ENCODE peak calls at places on chromosomes 12 and 14, in four cellular contexts. C is mucosa of gallbladder, A is iPS-NIHi11, G is choroid plexus epithelial cell. L is an unnamed sample.

GRCh38 chr14:32698831-32699230 is 239.8 kb upstream of the NPAS3 start:
- DNase-seq in C (no peak), A (no peak), G (no peak), L (no peak)

GRCh38 chr14:104253901-104254353 is 115.5 kb downstream of the KIF26A start:
- DNase-seq in C (no peak), G (no peak), A (no peak), L (no peak)

GRCh38 chr12:90199008-90199407 is 490.4 kb upstream of the ATP2B1 start:
- DNase-seq in C (no peak), A (no peak), G (peak), L (no peak)

GRCh38 chr12:29208060-29208459 is 59.0 kb downstream of the FAR2 start:
- DNase-seq in C (no peak), A (no peak), G (no peak), L (peak)

GRCh38 chr12:8493084-8493483 is 20.2 kb upstream of the CLEC4D start:
- DNase-seq in C (peak), A (no peak), G (no peak), L (no peak)

GRCh38 chr14:61585598-61586538 is 109.4 kb upstream of the HIF1A start:
- DNase-seq in A (no peak), G (peak), C (no peak), L (no peak)

GRCh38 chr12:49198431-49199155 is 9.7 kb upstream of the TUBA1A start:
- DNase-seq in A (peak), G (peak), C (no peak), L (peak)

GRCh38 chr12:532908-533565 is 73.3 kb downstream of the B4GALNT3 start:
- DNase-seq in G (no peak), A (no peak), C (no peak), L (no peak)

GRCh38 chr14:100348253-100348729 is 25.2 kb downstream of the SLC25A47 start:
- DNase-seq in G (no peak), A (no peak), C (no peak), L (no peak)

GRCh38 chr14:66662374-66662773 is 154.4 kb downstream of the GPHN start:
- DNase-seq in G (peak), C (no peak), A (no peak), L (no peak)

GRCh38 chr14:75306917-75307699 is 28.5 kb downstream of the FOS start:
- DNase-seq in A (peak), G (peak), C (no peak), L (peak)

GRCh38 chr12:124303579-124304313 is 8.9 kb downstream of the RFLNA start:
- DNase-seq in A (no peak), G (no peak), C (no peak), L (no peak)

GRCh38 chr12:46788247-46788887 is 37.4 kb downstream of the SLC38A4 start:
- DNase-seq in A (no peak), G (peak), C (no peak), L (no peak)